ENCODE peak calls at places on chromosome 11, in four cellular contexts. X, O, U and F are unnamed samples.

GRCh38 chr11:30960387-30960992 is 374.3 kb upstream of the MPPED2 start:
- DNase-seq in O (no peak), X (no peak), U (no peak), F (peak; percentile 10)

GRCh38 chr11:44860346-44860745 is 90.3 kb downstream of the TP53I11 start:
- DNase-seq in X (no peak), U (no peak), O (no peak), F (no peak)

GRCh38 chr11:100546714-100547113 is 140.4 kb upstream of the ARHGAP42 start:
- DNase-seq in X (peak; percentile 8), U (no peak), O (no peak), F (no peak)

GRCh38 chr11:67138922-67139321 is 19.9 kb downstream of the KDM2A start:
- DNase-seq in U (no peak), O (no peak), X (no peak), F (no peak)

GRCh38 chr11:79054636-79055035 is 386.2 kb downstream of the TENM4 start:
- DNase-seq in X (no peak), O (no peak), U (no peak), F (no peak)

GRCh38 chr11:114167355-114168085 is 108.0 kb downstream of the ZBTB16 start:
- DNase-seq in X (no peak), U (no peak), O (no peak), F (no peak)

GRCh38 chr11:74992852-74993251 is 4.1 kb downstream of the NEU3 start:
- DNase-seq in U (no peak), O (no peak), X (no peak), F (no peak)

GRCh38 chr11:77705195-77705876 is 67.7 kb upstream of the CLNS1A start:
- DNase-seq in O (no peak), U (no peak), X (no peak), F (no peak)

GRCh38 chr11:79236541-79236971 is 204.3 kb downstream of the TENM4 start:
- DNase-seq in X (peak; percentile 77), U (no peak), O (no peak), F (no peak)

GRCh38 chr11:77821349-77821851 is 456 bp downstream of the AAMDC start:
- DNase-seq in U (peak; percentile 56), X (peak; percentile 20), O (no peak), F (peak; percentile 57)

GRCh38 chr11:20261526-20261925 is 101.3 kb upstream of the DBX1 start:
- DNase-seq in U (no peak), O (no peak), X (no peak), F (no peak)

GRCh38 chr11:109426442-109426841 is 4.5 kb downstream of the C11orf87 start:
- DNase-seq in O (no peak), U (no peak), X (no peak), F (no peak)

GRCh38 chr11:4060182-4060923 is 34.2 kb upstream of the RRM1 start:
- DNase-seq in U (no peak), X (no peak), O (no peak), F (no peak)

GRCh38 chr11:70105755-70106571 is 27.8 kb downstream of the ANO1 start:
- DNase-seq in X (peak; percentile 90), O (no peak), U (no peak), F (peak; percentile 72)

GRCh38 chr11:44120169-44120568 is 24.7 kb downstream of the EXT2 start:
- DNase-seq in U (no peak), O (peak; percentile 53), X (no peak), F (peak; percentile 29)

GRCh38 chr11:75867778-75868374 is 52.9 kb downstream of the UVRAG start:
- DNase-seq in O (no peak), U (peak; percentile 61), X (peak; percentile 24), F (peak; percentile 43)

GRCh38 chr11:122344281-122344680 is 228.3 kb upstream of the BLID start:
- DNase-seq in U (no peak), O (no peak), X (no peak), F (no peak)

GRCh38 chr11:130548491-130548833 is 100.0 kb downstream of the ADAMTS15 start:
- DNase-seq in U (no peak), X (no peak), O (no peak), F (no peak)

GRCh38 chr11:61917357-61918109 is at the start of gene RAB3IL1:
- DNase-seq in X (peak; percentile 45), U (peak; percentile 72), O (peak; percentile 82), F (peak; percentile 99)

GRCh38 chr11:836274-836673 is 3.5 kb downstream of the CD151 start:
- DNase-seq in U (no peak), O (no peak), X (no peak), F (no peak)
- H3K36me3 ChIP-seq in U (peaks cover 58% of the 10 kb centered on the region), O (peaks cover 48% of the 10 kb centered on the region), X (peaks cover 40% of the 10 kb centered on the region), F (peaks cover 16% of the 10 kb centered on the region)

GRCh38 chr11:8658210-8658968 is 24.1 kb downstream of the TRIM66 start:
- DNase-seq in O (no peak), U (no peak), X (no peak), F (no peak)
- H3K4me3 ChIP-seq in O (no peak overlapping the region), U (no peak overlapping the region), X (no peak overlapping the region), F (no peak overlapping the region)

GRCh38 chr11:68163691-68164090 is 42.5 kb upstream of the CHKA start:
- DNase-seq in U (no peak), O (no peak), X (peak; percentile 38), F (no peak)
- H3K36me3 ChIP-seq in U (peaks cover 26% of the 10 kb centered on the region), O (peaks cover 38% of the 10 kb centered on the region), X (peaks cover 20% of the 10 kb centered on the region), F (peaks cover 11% of the 10 kb centered on the region)

DNA sequence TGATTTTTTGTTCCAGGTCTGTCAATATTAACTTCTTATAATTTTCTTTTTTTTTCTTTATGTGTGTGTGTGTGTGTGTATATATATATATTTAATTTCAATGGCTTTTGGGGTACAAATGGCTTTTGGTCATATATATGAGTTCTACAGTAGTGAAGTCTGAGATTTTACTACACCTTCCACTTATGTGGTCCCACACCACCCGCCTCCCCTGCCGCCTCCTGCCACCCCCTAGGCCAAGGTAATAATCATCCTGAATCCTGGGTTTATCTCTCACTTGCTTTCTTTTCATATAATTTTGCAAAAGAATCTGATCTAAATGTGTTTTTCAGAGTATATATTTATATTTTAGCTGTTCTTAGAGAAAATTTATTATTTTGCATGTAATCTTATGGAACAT is 11.1 kb downstream of the NEAT1 start:
- DNase-seq in X (no peak), O (no peak), U (no peak), F (no peak)
- H3K4me3 ChIP-seq in X (no peak overlapping the region), O (no peak overlapping the region), U (no peak overlapping the region), F (no peak overlapping the region)

GRCh38 chr11:93672280-93672679 is 10.8 kb downstream of the CEP295 start:
- DNase-seq in O (no peak), X (no peak), U (no peak), F (no peak)

GRCh38 chr11:93663021-93663420 is 1.5 kb downstream of the CEP295 start:
- DNase-seq in X (no peak), U (peak; percentile 15), O (no peak), F (no peak)

GRCh38 chr11:93662177-93662575 is 694 bp downstream of the CEP295 start:
- DNase-seq in O (no peak), X (no peak), U (no peak), F (no peak)

DNA sequence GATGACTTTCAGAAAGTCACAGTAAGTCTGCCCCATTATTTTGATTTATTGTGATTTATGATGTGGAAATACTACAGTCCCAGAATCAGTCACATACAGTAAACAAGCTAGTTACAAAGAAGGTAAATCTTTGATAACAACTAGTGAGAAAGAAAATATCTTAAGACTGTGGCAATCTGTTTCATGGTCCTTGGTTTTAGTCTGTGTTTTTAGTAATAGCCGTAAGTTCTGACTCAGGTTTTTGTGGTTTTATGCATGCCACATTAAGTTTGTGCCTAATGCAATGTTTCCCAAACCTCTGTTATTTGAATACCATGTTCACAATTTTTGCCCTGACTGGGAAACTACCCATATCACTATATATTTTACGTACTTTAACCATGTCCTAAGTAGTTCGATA is 6.7 kb downstream of the CEP295 start:
- DNase-seq in U (no peak), X (no peak), O (no peak), F (no peak)
- H3K36me3 ChIP-seq in U (peaks cover 64% of the 10 kb centered on the region), X (peaks cover 30% of the 10 kb centered on the region), O (peaks cover 78% of the 10 kb centered on the region), F (peaks cover 10% of the 10 kb centered on the region)